ENCODE peak calls at places on chromosomes 12 and 14, in five cellular contexts. F is LNCaP clone FGC, U is NCI-H510A, C is NCI-H1092 treated with DMSO at 0.1 percent for 48 hours, I is thyroid gland. J is an unnamed sample.
A peak's percentile ranks its signal among the peaks of the same experiment; 100 is the strongest.

GRCh38 chr12:95943231-95943842 is at the start of gene AMDHD1:
- DNase-seq in F (peak; percentile 6), U (peak; percentile 22), C (peak; percentile 40), I (peak; percentile 30), J (no peak)

GRCh38 chr14:104357689-104358527 is 219.5 kb downstream of the KIF26A start:
- DNase-seq in F (no peak), U (no peak), C (no peak), I (no peak), J (no peak)

GRCh38 chr12:64814432-64814831 is 10.0 kb upstream of the TBC1D30 start:
- DNase-seq in F (no peak), U (no peak), C (peak; percentile 16), I (peak; percentile 12), J (no peak)

GRCh38 chr14:36582011-36582873 is at the start of gene NKX2-8:
- DNase-seq in F (no peak), U (peak; percentile 21), C (no peak), I (peak; percentile 56), J (no peak)

GRCh38 chr14:33114331-33114730 is 175.7 kb downstream of the NPAS3 start:
- DNase-seq in F (no peak), U (no peak), C (no peak), I (no peak), J (no peak)

GRCh38 chr14:46250113-46250703 is 401.4 kb downstream of the RPL10L start:
- DNase-seq in F (peak; percentile 4), U (no peak), C (peak; percentile 45), I (no peak), J (no peak)

GRCh38 chr12:93226356-93226755 is 151.4 kb upstream of the NUDT4 start:
- DNase-seq in F (no peak), U (no peak), C (no peak), I (no peak), J (no peak)

GRCh38 chr12:127652281-127652680 is 614.7 kb upstream of the TMEM132C start:
- DNase-seq in F (no peak), U (no peak), C (no peak), I (no peak), J (no peak)

GRCh38 chr12:113867258-113867657 is 98.9 kb downstream of the RBM19 start:
- DNase-seq in F (no peak), U (peak; percentile 20), C (peak; percentile 4), I (no peak), J (no peak)